ENCODE peak calls at places on chromosomes 12 and 14, in six cellular contexts. Q, A, Y, T, B and R are unnamed samples.

GRCh38 chr14:102140027-102140749 is 491 bp downstream of the WDR20 start:
- DNase-seq in Q (peak; percentile 32), A (peak; percentile 8), Y (no peak), T (peak; percentile 24), B (peak; percentile 4), R (no peak)

GRCh38 chr14:97033556-97034081 is 236.4 kb downstream of the VRK1 start:
- DNase-seq in Q (peak; percentile 75), A (no peak), Y (no peak), T (no peak), B (no peak), R (no peak)

GRCh38 chr14:102917056-102917385 is 5.4 kb upstream of the AMN start:
- DNase-seq in Q (no peak), A (no peak), Y (no peak), T (no peak), B (no peak), R (no peak)

GRCh38 chr12:106303202-106303820 is 778 bp downstream of the TCP11L2 start:
- DNase-seq in Q (peak; percentile 82), A (peak; percentile 81), Y (no peak), T (peak; percentile 42), B (peak; percentile 73), R (peak; percentile 60)

GRCh38 chr12:16174282-16174681 is 103.2 kb downstream of the SLC15A5 start:
- DNase-seq in Q (no peak), A (no peak), Y (no peak), T (no peak), B (no peak), R (no peak)

GRCh38 chr12:61757831-61758505 is 502.2 kb upstream of the USP15 start:
- DNase-seq in Q (no peak), A (no peak), Y (no peak), T (peak; percentile 59), B (no peak), R (no peak)

GRCh38 chr12:82012176-82012575 is 253.0 kb upstream of the PPFIA2 start:
- DNase-seq in Q (no peak), A (no peak), Y (no peak), T (no peak), B (no peak), R (no peak)

GRCh38 chr14:105150368-105151111 is 18.0 kb downstream of the JAG2 start:
- DNase-seq in Q (no peak), A (no peak), Y (no peak), T (no peak), B (no peak), R (no peak)

GRCh38 chr14:56630707-56631106 is 51.1 kb downstream of the TMEM260 start:
- DNase-seq in Q (no peak), A (no peak), Y (no peak), T (no peak), B (no peak), R (peak; percentile 28)

GRCh38 chr12:70744133-70744532 is 106.9 kb upstream of the PTPRB start:
- DNase-seq in Q (no peak), A (no peak), Y (no peak), T (no peak), B (no peak), R (no peak)

GRCh38 chr12:84632556-84632955 is 280.0 kb downstream of the SLC6A15 start:
- DNase-seq in Q (no peak), A (no peak), Y (no peak), T (no peak), B (no peak), R (no peak)

GRCh38 chr12:40980346-40981005 is 207.6 kb upstream of the PDZRN4 start:
- DNase-seq in Q (no peak), A (no peak), Y (no peak), T (peak; percentile 65), B (no peak), R (peak; percentile 2)

GRCh38 chr12:108214486-108214885 is 85.4 kb downstream of the WSCD2 start:
- DNase-seq in Q (no peak), A (no peak), Y (no peak), T (peak; percentile 40), B (no peak), R (peak; percentile 7)

GRCh38 chr12:110042260-110042659 is 6.1 kb downstream of the C12orf76 start:
- DNase-seq in Q (no peak), A (no peak), Y (no peak), T (no peak), B (peak; percentile 2), R (no peak)

GRCh38 chr12:124391340-124392261 is 96.7 kb downstream of the RFLNA start:
- DNase-seq in Q (no peak), A (no peak), Y (no peak), T (no peak), B (no peak), R (peak; percentile 51)

GRCh38 chr12:109723311-109723791 is 9.7 kb downstream of the FAM222A start:
- DNase-seq in Q (no peak), A (no peak), Y (peak; percentile 73), T (no peak), B (peak; percentile 44), R (no peak)

GRCh38 chr14:88470542-88471440 is 84.0 kb downstream of the PTPN21 start:
- DNase-seq in Q (no peak), A (no peak), Y (no peak), T (no peak), B (no peak), R (peak; percentile 63)

GRCh38 chr14:72708708-72709475 is 185.0 kb downstream of the DPF3 start:
- DNase-seq in Q (no peak), A (no peak), Y (peak; percentile 21), T (no peak), B (no peak), R (no peak)

GRCh38 chr12:122982494-122982850 is 2.0 kb downstream of the ARL6IP4 start:
- DNase-seq in Q (no peak), A (no peak), Y (no peak), T (no peak), B (no peak), R (no peak)